ENCODE peak calls at places on chromosomes 5 and 9, in ten cellular contexts. C is AG04450, M is IMR-90, H is HepG2, S is thoracic aorta, Y is esophagus squamous epithelium, L is GM12864, G is fibroblast of lung, B is astrocyte, Q is HFF-Myc. U is an unnamed sample.

GRCh38 chr9:121692606-121693505 is 41.4 kb downstream of the DAB2IP start:
- DNase-seq in S (peak), M (peak), H (peak), Y (no peak), G (no peak), C (no peak), Q (peak), L (no peak), B (peak), U (no peak)

GRCh38 chr5:141845371-141845821 is 32.8 kb downstream of the PCDH1 start:
- DNase-seq in G (no peak), C (no peak), L (no peak), B (no peak), Y (no peak), S (no peak), M (no peak), Q (no peak), H (no peak), U (no peak)

GRCh38 chr9:100578610-100579009 is 731 bp downstream of the CAVIN4 start:
- DNase-seq in Q (no peak), C (no peak), H (no peak), S (no peak), B (no peak), G (no peak), L (no peak), Y (no peak), M (no peak), U (no peak)

GRCh38 chr5:91707521-91707841 is 324.4 kb upstream of the ARRDC3 start:
- DNase-seq in H (no peak), Q (no peak), C (no peak), G (no peak), Y (no peak), S (no peak), L (no peak), M (no peak), B (no peak), U (no peak)

GRCh38 chr5:1199649-1200494 is 1.5 kb upstream of the SLC6A19 start:
- DNase-seq in C (no peak), B (no peak), M (no peak), Y (no peak), S (no peak), Q (no peak), G (no peak), H (peak), L (no peak), U (no peak)

GRCh38 chr5:17279487-17279886 is 62.1 kb downstream of the BASP1 start:
- DNase-seq in Y (no peak), Q (no peak), G (no peak), L (no peak), M (no peak), H (no peak), B (no peak), C (no peak), S (no peak), U (no peak)

GRCh38 chr9:124270504-124271335 is 13.0 kb downstream of the NEK6 start:
- DNase-seq in B (no peak), H (no peak), C (no peak), L (no peak), Q (no peak), M (no peak), G (no peak), S (peak), Y (no peak), U (peak)

GRCh38 chr5:90434116-90434714 is 24.7 kb upstream of the CETN3 start:
- DNase-seq in Y (no peak), G (peak), S (no peak), B (peak), H (peak), L (no peak), M (peak), C (no peak), Q (no peak), U (peak)

GRCh38 chr5:159782197-159782994 is 133.9 kb upstream of the ADRA1B start:
- DNase-seq in S (no peak), G (no peak), C (no peak), B (no peak), M (no peak), L (no peak), Q (no peak), Y (no peak), H (no peak), U (no peak)

GRCh38 chr9:120852240-120853018 is 9.7 kb upstream of the PSMD5 start:
- DNase-seq in H (no peak), Q (no peak), G (no peak), M (peak), L (no peak), S (no peak), Y (no peak), B (peak), C (no peak), U (no peak)

GRCh38 chr5:77211691-77212047 is 1.2 kb downstream of the PDE8B start:
- DNase-seq in C (no peak), Y (no peak), H (no peak), S (no peak), G (no peak), B (no peak), Q (no peak), M (no peak), L (no peak), U (no peak)
- H3K4me3 ChIP-seq in C (no peak), Y (peak), H (no peak), S (peak), G (no peak), B (no peak), Q (no peak), M (no peak), L (no peak), U (no peak)

GRCh38 chr5:15502208-15502607 is 2.2 kb downstream of the FBXL7 start:
- DNase-seq in C (no peak), H (no peak), L (no peak), S (no peak), B (peak), Y (no peak), G (peak), Q (no peak), M (peak), U (no peak)
- H3K4me3 ChIP-seq in C (peak), H (no peak), L (no peak), S (peak), B (peak), Y (peak), G (peak), Q (peak), M (peak), U (no peak)

GRCh38 chr5:36880761-36881160 is 4.2 kb downstream of the NIPBL start:
- DNase-seq in C (no peak), G (no peak), S (no peak), M (no peak), Q (no peak), Y (no peak), B (no peak), H (no peak), L (no peak), U (no peak)

GRCh38 chr5:36881304-36881703 is 4.7 kb downstream of the NIPBL start:
- DNase-seq in H (no peak), M (no peak), B (no peak), Y (no peak), Q (no peak), C (no peak), S (no peak), G (no peak), L (no peak), U (no peak)

GRCh38 chr5:36878421-36879088 is 2.0 kb downstream of the NIPBL start:
- DNase-seq in S (no peak), B (peak), H (peak), Y (no peak), C (no peak), G (peak), L (no peak), M (peak), Q (no peak), U (no peak)

GRCh38 chr5:36877667-36878420 is 1.3 kb downstream of the NIPBL start:
- DNase-seq in Y (no peak), L (no peak), S (no peak), H (peak), Q (no peak), C (no peak), G (peak), M (peak), B (peak), U (no peak)

GRCh38 chr5:36879274-36880033 is 2.9 kb downstream of the NIPBL start:
- DNase-seq in L (no peak), H (no peak), M (no peak), S (no peak), Y (no peak), B (no peak), Q (no peak), G (no peak), C (no peak), U (no peak)
- H3K4me3 ChIP-seq in L (peak), H (peak), M (no peak), S (peak), Y (peak), B (peak), Q (peak), G (peak), C (peak), U (no peak)

GRCh38 chr9:1879501-1879900 is 135.6 kb upstream of the SMARCA2 start:
- DNase-seq in Q (no peak), Y (no peak), H (no peak), C (no peak), M (no peak), L (peak), B (no peak), S (no peak), G (no peak), U (no peak)

GRCh38 chr9:1878817-1879216 is 136.3 kb upstream of the SMARCA2 start:
- DNase-seq in C (no peak), L (no peak), S (no peak), M (no peak), G (no peak), B (no peak), Y (no peak), Q (no peak), H (no peak), U (no peak)

GRCh38 chr9:1881708-1882351 is 133.3 kb upstream of the SMARCA2 start:
- DNase-seq in B (no peak), M (no peak), G (no peak), C (no peak), L (no peak), Y (no peak), Q (no peak), H (no peak), S (no peak), U (no peak)

GRCh38 chr9:1880038-1880565 is 135.0 kb upstream of the SMARCA2 start:
- DNase-seq in H (no peak), S (no peak), L (peak), C (no peak), G (no peak), B (no peak), Q (no peak), M (no peak), Y (no peak), U (no peak)

DNA sequence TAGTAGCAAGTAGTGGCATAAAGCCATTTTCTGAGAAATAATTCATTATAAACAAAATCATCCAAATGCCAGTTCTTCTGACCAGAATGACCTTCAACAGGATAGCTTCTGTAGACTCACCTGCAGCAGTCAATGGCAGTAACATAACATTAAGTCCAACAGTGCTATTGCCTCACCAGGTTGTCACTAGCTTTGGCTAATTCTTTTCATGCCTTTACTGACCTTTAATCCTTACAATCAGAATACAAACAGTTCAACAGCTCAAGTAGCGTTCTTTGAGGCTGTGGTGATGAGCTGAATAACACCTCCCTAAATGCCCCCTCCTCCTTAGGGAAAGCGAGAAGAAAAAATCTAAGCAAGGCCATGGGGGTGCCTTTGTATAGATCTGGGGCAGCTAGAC is 132.1 kb upstream of the SMARCA2 start:
- DNase-seq in L (no peak), H (no peak), S (no peak), Q (no peak), B (no peak), M (no peak), C (no peak), Y (no peak), G (no peak), U (no peak)
- H3K4me3 ChIP-seq in L (no peak), H (no peak), S (no peak), Q (no peak), B (no peak), M (no peak), C (no peak), Y (no peak), G (no peak), U (no peak)

GRCh38 chr5:32709789-32710334 is 1.3 kb upstream of the NPR3 start:
- DNase-seq in Y (no peak), L (no peak), G (peak), Q (peak), C (no peak), S (peak), H (peak), B (peak), M (peak), U (peak)
- H3K4me3 ChIP-seq in Y (peak), L (no peak), G (peak), Q (peak), C (peak), S (peak), H (peak), B (peak), M (peak), U (no peak)

GRCh38 chr9:93950619-93951601 is 4.2 kb downstream of the BARX1 start:
- DNase-seq in L (no peak), H (no peak), M (no peak), B (no peak), G (peak), Q (no peak), S (no peak), Y (no peak), C (no peak), U (peak)
- H3K4me3 ChIP-seq in L (peak), H (peak), M (peak), B (peak), G (peak), Q (peak), S (peak), Y (peak), C (peak), U (no peak)